ENCODE peak calls at places on chromosomes 3 and 15, in four cellular contexts. One of them, this sample, is unnamed.

GRCh38 chr3:112042842-112043280 is 8.3 kb downstream of the TMPRSS7 start:
- DNase-seq in omental fat pad: no peak
- DNase-seq in stomach: no peak
- DNase-seq in AG04450: no peak
- DNase-seq in this sample: no peak

GRCh38 chr3:30440147-30440604 is 166.2 kb upstream of the TGFBR2 start:
- DNase-seq in stomach: peak
- DNase-seq in omental fat pad: no peak
- DNase-seq in AG04450: no peak
- DNase-seq in this sample: no peak

GRCh38 chr15:81157939-81158223 is 23.8 kb downstream of the CFAP161 start:
- DNase-seq in AG04450: no peak
- DNase-seq in stomach: no peak
- DNase-seq in omental fat pad: no peak
- DNase-seq in this sample: no peak

GRCh38 chr3:4674216-4674615 is 181.1 kb downstream of the ITPR1 start:
- DNase-seq in omental fat pad: no peak
- DNase-seq in stomach: no peak
- DNase-seq in AG04450: peak
- DNase-seq in this sample: no peak

GRCh38 chr3:177443469-177443868 is 246.2 kb upstream of the TBL1XR1 start:
- DNase-seq in omental fat pad: no peak
- DNase-seq in AG04450: no peak
- DNase-seq in stomach: no peak
- DNase-seq in this sample: no peak

GRCh38 chr15:67999320-68000100 is 54.6 kb upstream of the PIAS1 start:
- DNase-seq in stomach: no peak
- DNase-seq in AG04450: no peak
- DNase-seq in omental fat pad: no peak
- DNase-seq in this sample: no peak

GRCh38 chr15:42215854-42216829 is 8.0 kb upstream of the VPS39 start:
- DNase-seq in AG04450: no peak
- DNase-seq in omental fat pad: no peak
- DNase-seq in stomach: no peak
- DNase-seq in this sample: no peak

GRCh38 chr15:58212909-58213526 is 74.8 kb downstream of the AQP9 start:
- DNase-seq in omental fat pad: no peak
- DNase-seq in stomach: no peak
- DNase-seq in AG04450: no peak
- DNase-seq in this sample: no peak

GRCh38 chr3:38281895-38282686 is at the start of gene SLC22A14:
- DNase-seq in AG04450: no peak
- DNase-seq in omental fat pad: no peak
- DNase-seq in stomach: no peak
- DNase-seq in this sample: no peak

GRCh38 chr3:189272500-189273119 is 100.8 kb downstream of the TPRG1 start:
- DNase-seq in stomach: no peak
- DNase-seq in omental fat pad: no peak
- DNase-seq in AG04450: no peak
- DNase-seq in this sample: no peak

GRCh38 chr15:67190813-67191212 is 63.6 kb downstream of the AAGAB start:
- DNase-seq in stomach: no peak
- DNase-seq in omental fat pad: no peak
- DNase-seq in AG04450: no peak
- DNase-seq in this sample: no peak

GRCh38 chr3:42032693-42033349 is 58.3 kb upstream of the TRAK1 start:
- DNase-seq in AG04450: peak
- DNase-seq in stomach: peak
- DNase-seq in omental fat pad: no peak
- DNase-seq in this sample: no peak

GRCh38 chr3:100260081-100260684 is 609 bp upstream of the TBC1D23 start:
- DNase-seq in omental fat pad: no peak
- DNase-seq in AG04450: no peak
- DNase-seq in stomach: no peak
- DNase-seq in this sample: no peak

GRCh38 chr3:114983248-114983647 is 163.8 kb downstream of the ZBTB20 start:
- DNase-seq in stomach: no peak
- DNase-seq in AG04450: no peak
- DNase-seq in omental fat pad: no peak
- DNase-seq in this sample: no peak

GRCh38 chr15:91894606-91895005 is 41.1 kb downstream of the SLCO3A1 start:
- DNase-seq in stomach: no peak
- DNase-seq in AG04450: no peak
- DNase-seq in omental fat pad: no peak
- DNase-seq in this sample: no peak

GRCh38 chr3:36907911-36908646 is 36.8 kb downstream of the TRANK1 start:
- DNase-seq in AG04450: peak
- DNase-seq in omental fat pad: no peak
- DNase-seq in stomach: peak
- DNase-seq in this sample: no peak

GRCh38 chr3:23685484-23686258 is 120.1 kb upstream of the UBE2E1 start:
- DNase-seq in stomach: peak
- DNase-seq in AG04450: peak
- DNase-seq in omental fat pad: peak
- DNase-seq in this sample: peak

DNA sequence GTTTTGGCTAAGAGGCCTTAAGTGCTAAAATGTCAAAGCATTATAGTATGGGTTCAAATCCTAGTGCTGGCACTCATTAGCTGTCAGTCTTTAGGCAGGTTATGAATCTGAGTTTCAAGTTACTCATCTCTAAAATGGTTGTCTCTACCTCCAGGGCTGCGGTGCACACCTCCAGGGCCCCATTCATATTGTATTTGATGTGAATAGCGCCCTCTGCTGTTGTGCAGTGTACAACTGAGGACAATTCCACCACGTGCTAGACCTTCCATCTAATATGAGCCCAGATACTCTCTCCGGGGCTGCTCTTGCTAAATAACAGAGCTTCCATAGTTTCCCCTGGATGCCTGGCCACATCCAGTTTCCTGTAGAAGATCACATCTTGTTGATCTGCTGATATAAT is 54.3 kb downstream of the OXNAD1 start:
- DNase-seq in AG04450: no peak
- DNase-seq in omental fat pad: no peak
- DNase-seq in stomach: peak
- DNase-seq in this sample: no peak
- TF ChIP-seq CTCF in AG04450: peak
- TF ChIP-seq CTCF in omental fat pad: no peak
- TF ChIP-seq CTCF in stomach: no peak
- TF ChIP-seq CTCF in this sample: peak

GRCh38 chr3:195896361-195897080 is 11.8 kb downstream of the TNK2 start:
- DNase-seq in AG04450: no peak
- DNase-seq in stomach: no peak
- DNase-seq in omental fat pad: no peak
- DNase-seq in this sample: no peak

GRCh38 chr3:195893916-195894315 is 14.4 kb downstream of the TNK2 start:
- DNase-seq in AG04450: no peak
- DNase-seq in stomach: no peak
- DNase-seq in omental fat pad: no peak
- DNase-seq in this sample: no peak

GRCh38 chr3:195893516-195893915 is 14.8 kb downstream of the TNK2 start:
- DNase-seq in AG04450: no peak
- DNase-seq in stomach: no peak
- DNase-seq in omental fat pad: no peak
- DNase-seq in this sample: no peak

GRCh38 chr3:195895900-195896360 is 12.4 kb downstream of the TNK2 start:
- DNase-seq in omental fat pad: no peak
- DNase-seq in stomach: peak
- DNase-seq in AG04450: no peak
- DNase-seq in this sample: no peak

GRCh38 chr3:195895078-195895899 is 13.1 kb downstream of the TNK2 start:
- DNase-seq in stomach: peak
- DNase-seq in AG04450: no peak
- DNase-seq in omental fat pad: no peak
- DNase-seq in this sample: no peak
- TF ChIP-seq CTCF in stomach: no peak
- TF ChIP-seq CTCF in AG04450: peak
- TF ChIP-seq CTCF in omental fat pad: no peak
- TF ChIP-seq CTCF in this sample: no peak

GRCh38 chr3:79410617-79411016 is 357.2 kb downstream of the ROBO1 start:
- DNase-seq in stomach: no peak
- DNase-seq in omental fat pad: no peak
- DNase-seq in AG04450: no peak
- DNase-seq in this sample: no peak

GRCh38 chr3:79405183-79405582 is 362.6 kb downstream of the ROBO1 start:
- DNase-seq in stomach: no peak
- DNase-seq in omental fat pad: no peak
- DNase-seq in AG04450: no peak
- DNase-seq in this sample: no peak

GRCh38 chr3:79410136-79410535 is 357.7 kb downstream of the ROBO1 start:
- DNase-seq in omental fat pad: no peak
- DNase-seq in AG04450: no peak
- DNase-seq in stomach: no peak
- DNase-seq in this sample: no peak

GRCh38 chr3:79406175-79406574 is 361.6 kb downstream of the ROBO1 start:
- DNase-seq in stomach: no peak
- DNase-seq in omental fat pad: no peak
- DNase-seq in AG04450: no peak
- DNase-seq in this sample: no peak
- TF ChIP-seq CTCF in stomach: no peak
- TF ChIP-seq CTCF in omental fat pad: no peak
- TF ChIP-seq CTCF in AG04450: peak
- TF ChIP-seq CTCF in this sample: peak

DNA sequence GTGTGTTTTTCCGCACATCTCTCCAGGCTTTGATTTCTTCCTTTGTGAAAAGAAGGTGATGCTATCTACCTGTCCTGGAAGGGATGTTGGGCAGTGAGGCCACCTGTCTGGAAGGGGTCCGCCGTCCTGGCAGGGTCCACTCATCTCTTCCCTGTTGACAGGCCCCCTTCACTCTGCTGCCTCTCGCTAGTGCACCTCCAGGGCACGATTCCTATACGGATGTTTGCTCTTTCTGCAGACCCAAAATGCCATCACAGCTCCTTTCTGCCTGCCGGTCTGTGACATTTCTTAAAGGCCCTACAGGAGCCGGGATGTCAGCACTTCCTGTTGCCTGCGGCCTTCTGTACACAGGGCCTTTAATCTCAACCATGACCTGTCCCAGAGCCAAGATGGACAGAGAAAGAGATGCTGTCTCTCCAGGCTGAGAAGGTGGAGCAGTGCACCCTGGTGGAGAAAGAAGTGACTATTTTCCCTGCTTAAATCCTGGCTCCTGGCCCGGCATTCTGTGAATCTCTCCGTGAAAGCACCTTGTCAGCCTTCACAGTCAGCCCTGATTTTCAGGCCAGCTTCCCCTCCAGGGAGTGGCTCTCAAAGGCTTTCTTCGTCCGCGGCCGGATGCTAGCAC is 7.4 kb downstream of the FAM3D start:
- DNase-seq in AG04450: no peak
- DNase-seq in stomach: peak
- DNase-seq in omental fat pad: no peak
- DNase-seq in this sample: no peak
- TF ChIP-seq CTCF in AG04450: peak
- TF ChIP-seq CTCF in stomach: no peak
- TF ChIP-seq CTCF in omental fat pad: no peak
- TF ChIP-seq CTCF in this sample: peak

DNA sequence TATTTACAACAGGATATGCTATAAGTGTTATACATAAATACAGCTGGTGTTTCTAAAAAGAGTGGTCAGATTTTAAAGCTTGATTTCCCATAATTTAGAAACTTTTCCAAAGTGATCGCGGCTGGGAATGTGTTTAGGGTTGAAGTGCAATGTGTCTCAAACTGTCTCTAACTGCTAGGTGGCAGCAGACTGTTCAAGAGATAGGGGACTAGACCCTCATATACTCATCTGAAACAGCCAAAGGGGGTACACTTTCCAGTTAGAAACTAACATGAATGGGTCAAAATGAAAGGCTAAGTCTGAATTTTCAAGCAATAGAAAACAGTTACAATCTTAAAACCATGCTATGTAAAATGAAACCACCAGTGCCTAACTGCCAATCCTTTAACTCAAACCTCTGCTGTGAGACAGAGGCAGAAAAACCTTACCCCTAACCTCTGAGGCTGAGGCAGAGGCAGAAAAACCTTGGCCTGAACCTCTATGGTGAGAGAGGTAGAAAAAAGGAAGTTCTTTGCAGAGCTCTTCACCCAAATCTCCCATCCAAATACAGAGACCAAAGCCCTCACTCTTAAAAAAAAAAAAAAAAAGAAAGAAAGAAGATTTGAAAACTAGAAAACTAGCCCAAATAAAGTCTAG is 595.9 kb downstream of the NTRK3 start:
- DNase-seq in stomach: no peak
- DNase-seq in AG04450: no peak
- DNase-seq in omental fat pad: no peak
- DNase-seq in this sample: no peak
- TF ChIP-seq CTCF in stomach: no peak
- TF ChIP-seq CTCF in AG04450: peak
- TF ChIP-seq CTCF in omental fat pad: no peak
- TF ChIP-seq CTCF in this sample: no peak

This sample was measured in HFF-Myc.